ENCODE peak calls at places on chromosomes 7 and 10, in four cellular contexts. C is SW 1271, R is OCI-M1, L is Right ventricle myocardium inferior. Z is an unnamed sample.

GRCh38 chr7:128699895-128700294 is 27.8 kb downstream of the GARIN1A start:
- DNase-seq in R (no peak), L (no peak), C (no peak), Z (no peak)

GRCh38 chr10:7085913-7086589 is 324.8 kb downstream of the SFMBT2 start:
- DNase-seq in R (peak), L (no peak), C (no peak), Z (no peak)

GRCh38 chr10:86400705-86401587 is 34.4 kb upstream of the GRID1 start:
- DNase-seq in C (no peak), R (no peak), L (peak), Z (peak)

GRCh38 chr7:19920200-19920599 is 146.8 kb upstream of the TMEM196 start:
- DNase-seq in R (no peak), C (no peak), L (no peak), Z (no peak)

GRCh38 chr10:4028027-4028471 is 243.0 kb upstream of the KLF6 start:
- DNase-seq in C (no peak), L (no peak), R (no peak), Z (no peak)

GRCh38 chr10:61971016-61971350 is 69.5 kb downstream of the ARID5B start:
- DNase-seq in C (no peak), R (no peak), L (no peak), Z (no peak)

GRCh38 chr7:78171398-78171797 is 372.8 kb downstream of the PHTF2 start:
- DNase-seq in R (no peak), L (no peak), C (no peak), Z (no peak)

GRCh38 chr10:107834706-107835105 is 670.2 kb upstream of the SORCS1 start:
- DNase-seq in R (peak), C (no peak), L (no peak), Z (no peak)

GRCh38 chr7:144174613-144175012 is 8.7 kb upstream of the CTAGE4 start:
- DNase-seq in C (no peak), R (no peak), L (no peak), Z (no peak)

GRCh38 chr7:542935-543789 is 23.5 kb upstream of the PDGFA start:
- DNase-seq in L (peak), C (peak), R (no peak), Z (no peak)

GRCh38 chr7:152968003-152968402 is 208.5 kb downstream of the ACTR3B start:
- DNase-seq in L (no peak), C (no peak), R (peak), Z (peak)

GRCh38 chr10:30747633-30748032 is 118.1 kb upstream of the LYZL2 start:
- DNase-seq in C (no peak), L (no peak), R (no peak), Z (no peak)

GRCh38 chr7:53984776-53985175 is 557.4 kb upstream of the VSTM2A start:
- DNase-seq in L (no peak), R (peak), C (no peak), Z (no peak)

GRCh38 chr7:1081931-1082401 is 5.9 kb upstream of the GPER1 start:
- DNase-seq in L (no peak), C (no peak), R (no peak), Z (no peak)

GRCh38 chr10:128796513-128796912 is 670.3 kb upstream of the MKI67 start:
- DNase-seq in R (no peak), L (no peak), C (no peak), Z (no peak)

GRCh38 chr7:4159761-4160554 is 522.1 kb upstream of the FOXK1 start:
- DNase-seq in L (no peak), C (no peak), R (no peak), Z (no peak)

GRCh38 chr10:29689001-29689400 is 54.2 kb upstream of the SVIL start:
- DNase-seq in R (no peak), C (peak), L (no peak), Z (no peak)

GRCh38 chr7:148289630-148290029 is 300.9 kb upstream of the C7orf33 start:
- DNase-seq in R (no peak), C (no peak), L (no peak), Z (no peak)

GRCh38 chr7:44978511-44979366 is at the start of gene MYO1G:
- DNase-seq in C (no peak), R (no peak), L (peak), Z (no peak)

GRCh38 chr7:24741691-24742639 is 15.3 kb downstream of the GSDME start:
- DNase-seq in C (no peak), L (no peak), R (no peak), Z (no peak)

GRCh38 chr7:111239437-111239836 is 148.5 kb downstream of the LRRN3 start:
- DNase-seq in R (peak), L (no peak), C (no peak), Z (no peak)

GRCh38 chr10:77989081-77989724 is 40.1 kb downstream of the POLR3A start:
- DNase-seq in C (no peak), L (no peak), R (no peak), Z (peak)

GRCh38 chr10:130905386-130905785 is 406.1 kb downstream of the TCERG1L start:
- DNase-seq in R (no peak), L (no peak), C (no peak), Z (no peak)

GRCh38 chr10:96341219-96342182 is 17.3 kb downstream of the OPALIN start:
- DNase-seq in R (no peak), C (no peak), L (no peak), Z (no peak)

GRCh38 chr10:110789604-110790428 is 81.9 kb upstream of the PDCD4 start:
- DNase-seq in C (no peak), R (no peak), L (no peak), Z (peak)

GRCh38 chr10:73906524-73907447 is 4.1 kb upstream of the PLAU start:
- DNase-seq in L (peak), R (peak), C (peak), Z (peak)